ENCODE peak calls at places on chromosomes 1 and 21, in ten cellular contexts. H, Z, F, P, E, B, W, J, T and R are unnamed samples.
A peak's percentile ranks its signal among the peaks of the same experiment; 100 is the strongest.

GRCh38 chr1:156852414-156852874 is 6.5 kb downstream of the INSRR start:
- DNase-seq in W (peak; percentile 11), B (no peak), Z (peak; percentile 24), J (no peak), P (peak; percentile 63), E (no peak), T (no peak), H (peak; percentile 25), F (no peak), R (peak; percentile 40)

GRCh38 chr1:150528196-150528595 is 12.6 kb downstream of the FALEC start:
- DNase-seq in J (no peak), P (no peak), F (no peak), E (no peak), W (peak; percentile 81), T (no peak), B (no peak), H (peak; percentile 77), Z (peak; percentile 65), R (no peak)

GRCh38 chr21:26147535-26147934 is 23.0 kb downstream of the APP start:
- DNase-seq in F (no peak), Z (no peak), H (no peak), E (no peak), J (no peak), W (no peak), T (no peak), P (no peak), B (no peak), R (no peak)

GRCh38 chr1:118247593-118247992 is 62.6 kb upstream of the SPAG17 start:
- DNase-seq in W (no peak), H (peak; percentile 16), T (no peak), F (no peak), Z (no peak), J (no peak), E (no peak), B (peak; percentile 40), P (no peak), R (no peak)

GRCh38 chr1:157678721-157679120 is 21.8 kb downstream of the FCRL3 start:
- DNase-seq in B (no peak), W (no peak), H (no peak), E (no peak), P (no peak), F (no peak), Z (no peak), T (no peak), J (no peak), R (no peak)

GRCh38 chr1:20183876-20184275 is 2.0 kb upstream of the UBXN10 start:
- DNase-seq in F (no peak), H (no peak), W (no peak), Z (peak; percentile 76), P (no peak), E (no peak), J (no peak), T (no peak), B (no peak), R (no peak)

GRCh38 chr1:61082336-61083013 is at the start of gene NFIA:
- DNase-seq in H (peak; percentile 63), B (peak; percentile 76), T (no peak), E (peak; percentile 89), P (peak; percentile 57), W (peak; percentile 82), J (peak; percentile 61), Z (peak; percentile 77), F (peak; percentile 67), R (peak; percentile 46)

GRCh38 chr1:83860506-83861221 is 138.3 kb downstream of the TTLL7 start:
- DNase-seq in J (peak; percentile 89), T (peak; percentile 46), E (peak; percentile 93), F (peak; percentile 89), Z (peak; percentile 33), W (peak; percentile 22), H (peak; percentile 4), P (peak; percentile 88), B (no peak), R (peak; percentile 58)

GRCh38 chr1:41608242-41608641 is 123.8 kb upstream of the EDN2 start:
- DNase-seq in F (no peak), H (no peak), Z (peak; percentile 50), T (no peak), J (peak; percentile 33), B (no peak), W (peak; percentile 31), E (no peak), P (no peak), R (no peak)

GRCh38 chr1:200453544-200453905 is 43.7 kb upstream of the ZNF281 start:
- DNase-seq in B (no peak), Z (no peak), J (no peak), E (no peak), P (no peak), W (peak; percentile 21), F (no peak), T (no peak), H (peak; percentile 23), R (no peak)

GRCh38 chr1:57192256-57192655 is 226.4 kb upstream of the C8B start:
- DNase-seq in Z (no peak), F (no peak), T (no peak), W (no peak), J (no peak), E (no peak), H (no peak), B (no peak), P (no peak), R (peak; percentile 20)

GRCh38 chr1:12615916-12616708 is 1.9 kb downstream of the DHRS3 start:
- DNase-seq in W (peak; percentile 55), E (peak; percentile 94), B (peak; percentile 77), F (peak; percentile 74), P (peak; percentile 83), Z (peak; percentile 59), T (no peak), H (peak; percentile 61), J (no peak), R (peak; percentile 80)

GRCh38 chr1:210646258-210646616 is 317.5 kb downstream of the HHAT start:
- DNase-seq in P (no peak), B (no peak), H (no peak), T (no peak), W (no peak), F (no peak), Z (peak; percentile 27), J (no peak), E (no peak), R (no peak)